ENCODE peak calls at places on chromosomes 12 and 14, in ten cellular contexts. One of them, this sample, is unnamed.

GRCh38 chr14:23492618-23493272 is 23.2 kb downstream of the NGDN start:
- DNase-seq in SJSA1: no peak
- DNase-seq in IMR-90: peak; percentile 13
- DNase-seq in GM23338: no peak
- DNase-seq in GM12865: no peak
- DNase-seq in tibial nerve: no peak
- DNase-seq in GM23248: peak; percentile 53
- DNase-seq in cardiac muscle cell: no peak
- DNase-seq in cardiac fibroblast: no peak
- DNase-seq in mucosa of descending colon: no peak
- DNase-seq in this sample: no peak

GRCh38 chr14:75660238-75660629 is 442 bp downstream of the ERG28 start:
- DNase-seq in mucosa of descending colon: no peak
- DNase-seq in IMR-90: no peak
- DNase-seq in GM23338: no peak
- DNase-seq in cardiac fibroblast: no peak
- DNase-seq in GM23248: peak; percentile 5
- DNase-seq in cardiac muscle cell: no peak
- DNase-seq in SJSA1: no peak
- DNase-seq in GM12865: no peak
- DNase-seq in tibial nerve: no peak
- DNase-seq in this sample: no peak

GRCh38 chr14:55977346-55977745 is 140.9 kb upstream of the PELI2 start:
- DNase-seq in mucosa of descending colon: no peak
- DNase-seq in SJSA1: no peak
- DNase-seq in cardiac muscle cell: no peak
- DNase-seq in tibial nerve: no peak
- DNase-seq in GM12865: no peak
- DNase-seq in cardiac fibroblast: peak; percentile 39
- DNase-seq in IMR-90: no peak
- DNase-seq in GM23248: no peak
- DNase-seq in GM23338: no peak
- DNase-seq in this sample: no peak

GRCh38 chr14:76125506-76125905 is 26.2 kb upstream of the GPATCH2L start:
- DNase-seq in SJSA1: no peak
- DNase-seq in tibial nerve: no peak
- DNase-seq in GM12865: no peak
- DNase-seq in GM23338: no peak
- DNase-seq in mucosa of descending colon: no peak
- DNase-seq in GM23248: no peak
- DNase-seq in IMR-90: no peak
- DNase-seq in cardiac muscle cell: no peak
- DNase-seq in cardiac fibroblast: no peak
- DNase-seq in this sample: no peak

GRCh38 chr12:61272441-61272840 is 987.8 kb upstream of the USP15 start:
- DNase-seq in cardiac fibroblast: no peak
- DNase-seq in tibial nerve: no peak
- DNase-seq in GM23248: no peak
- DNase-seq in GM12865: no peak
- DNase-seq in mucosa of descending colon: no peak
- DNase-seq in SJSA1: no peak
- DNase-seq in IMR-90: no peak
- DNase-seq in GM23338: no peak
- DNase-seq in cardiac muscle cell: no peak
- DNase-seq in this sample: no peak

GRCh38 chr12:46825526-46826414 is at the start of gene SLC38A4:
- DNase-seq in GM23248: peak; percentile 37
- DNase-seq in GM12865: no peak
- DNase-seq in cardiac muscle cell: peak; percentile 65
- DNase-seq in cardiac fibroblast: peak; percentile 53
- DNase-seq in IMR-90: peak; percentile 32
- DNase-seq in SJSA1: peak; percentile 88
- DNase-seq in tibial nerve: no peak
- DNase-seq in GM23338: peak; percentile 80
- DNase-seq in mucosa of descending colon: peak; percentile 60
- DNase-seq in this sample: no peak

GRCh38 chr14:36647827-36648753 is 13.6 kb upstream of the PAX9 start:
- DNase-seq in IMR-90: peak; percentile 30
- DNase-seq in SJSA1: peak; percentile 63
- DNase-seq in cardiac muscle cell: peak; percentile 77
- DNase-seq in GM23248: peak; percentile 76
- DNase-seq in mucosa of descending colon: peak; percentile 28
- DNase-seq in GM23338: peak; percentile 91
- DNase-seq in GM12865: no peak
- DNase-seq in tibial nerve: no peak
- DNase-seq in cardiac fibroblast: peak; percentile 12
- DNase-seq in this sample: no peak

GRCh38 chr12:27969011-27969900 is 3.3 kb downstream of the PTHLH start:
- DNase-seq in GM23248: peak; percentile 73
- DNase-seq in GM23338: peak; percentile 56
- DNase-seq in SJSA1: peak; percentile 50
- DNase-seq in tibial nerve: no peak
- DNase-seq in cardiac muscle cell: peak; percentile 55
- DNase-seq in cardiac fibroblast: peak; percentile 29
- DNase-seq in GM12865: no peak
- DNase-seq in mucosa of descending colon: no peak
- DNase-seq in IMR-90: peak; percentile 29
- DNase-seq in this sample: no peak

DNA sequence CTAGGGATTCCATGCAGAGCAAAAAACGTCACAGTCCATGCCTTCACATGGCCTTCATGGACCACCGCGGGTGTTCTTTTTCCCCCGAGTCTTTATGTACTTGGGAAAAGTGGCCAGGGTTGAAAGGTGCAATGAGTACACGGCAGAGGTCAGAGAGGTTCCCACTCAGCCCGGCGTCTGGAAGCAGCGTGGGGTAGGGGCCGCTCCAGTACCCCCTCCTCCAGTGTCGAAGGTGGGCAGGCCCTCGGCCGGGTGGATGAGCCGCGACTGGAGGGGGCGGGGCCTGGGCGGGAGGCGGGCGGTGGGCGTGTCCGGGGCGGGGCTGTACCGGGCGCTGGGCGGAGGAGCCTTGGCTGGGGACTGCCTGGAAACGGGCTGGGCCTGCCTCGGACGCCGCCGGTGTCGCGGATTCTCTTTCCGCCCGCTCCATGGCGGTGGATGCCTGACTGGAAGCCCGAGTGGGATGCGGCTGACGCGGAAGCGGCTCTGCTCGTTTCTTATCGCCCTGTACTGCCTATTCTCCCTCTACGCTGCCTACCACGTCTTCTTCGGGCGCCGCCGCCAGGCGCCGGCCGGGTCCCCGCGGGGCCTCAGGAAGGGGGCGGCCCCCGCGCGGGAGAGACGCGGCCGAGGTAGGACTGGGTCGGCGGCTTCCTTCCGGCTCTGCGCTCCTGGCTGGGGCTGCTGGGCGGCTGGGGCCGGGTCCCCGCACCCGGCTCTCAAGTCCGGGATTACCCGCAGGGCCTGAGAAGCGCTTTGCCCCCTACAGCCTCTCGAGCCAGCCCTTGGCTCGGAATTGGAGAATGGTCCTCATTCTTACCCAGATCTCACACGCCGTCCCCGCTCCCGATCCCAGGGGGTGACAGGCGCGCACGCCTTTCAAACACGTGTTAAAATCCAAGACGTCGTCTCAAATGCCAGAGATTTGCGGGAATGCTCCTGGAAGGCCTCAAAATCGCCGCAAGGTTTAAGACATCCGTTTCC is at the start of gene RXYLT1:
- DNase-seq in cardiac muscle cell: peak; percentile 88
- DNase-seq in SJSA1: peak; percentile 92
- DNase-seq in GM23338: peak; percentile 82
- DNase-seq in IMR-90: peak; percentile 67
- DNase-seq in GM23248: peak; percentile 92
- DNase-seq in mucosa of descending colon: peak; percentile 87
- DNase-seq in tibial nerve: peak; percentile 76
- DNase-seq in cardiac fibroblast: peak; percentile 84
- DNase-seq in GM12865: peak; percentile 89
- DNase-seq in this sample: peak; percentile 91
- H3K4me3 ChIP-seq in cardiac muscle cell: peak within 1 kb of the TSS; percentile 92
- H3K4me3 ChIP-seq in SJSA1: peak within 1 kb of the TSS; percentile 85
- H3K4me3 ChIP-seq in GM23338: peak within 1 kb of the TSS; percentile 75
- H3K4me3 ChIP-seq in IMR-90: peak within 1 kb of the TSS; percentile 91
- H3K4me3 ChIP-seq in GM23248: peak within 1 kb of the TSS; percentile 88
- H3K4me3 ChIP-seq in mucosa of descending colon: peak within 1 kb of the TSS; percentile 62
- H3K4me3 ChIP-seq in tibial nerve: peak within 1 kb of the TSS; percentile 58
- H3K4me3 ChIP-seq in cardiac fibroblast: peak within 1 kb of the TSS; percentile 80
- H3K4me3 ChIP-seq in GM12865: peak within 1 kb of the TSS; percentile 100
- H3K4me3 ChIP-seq in this sample: peak within 1 kb of the TSS; percentile 93

DNA sequence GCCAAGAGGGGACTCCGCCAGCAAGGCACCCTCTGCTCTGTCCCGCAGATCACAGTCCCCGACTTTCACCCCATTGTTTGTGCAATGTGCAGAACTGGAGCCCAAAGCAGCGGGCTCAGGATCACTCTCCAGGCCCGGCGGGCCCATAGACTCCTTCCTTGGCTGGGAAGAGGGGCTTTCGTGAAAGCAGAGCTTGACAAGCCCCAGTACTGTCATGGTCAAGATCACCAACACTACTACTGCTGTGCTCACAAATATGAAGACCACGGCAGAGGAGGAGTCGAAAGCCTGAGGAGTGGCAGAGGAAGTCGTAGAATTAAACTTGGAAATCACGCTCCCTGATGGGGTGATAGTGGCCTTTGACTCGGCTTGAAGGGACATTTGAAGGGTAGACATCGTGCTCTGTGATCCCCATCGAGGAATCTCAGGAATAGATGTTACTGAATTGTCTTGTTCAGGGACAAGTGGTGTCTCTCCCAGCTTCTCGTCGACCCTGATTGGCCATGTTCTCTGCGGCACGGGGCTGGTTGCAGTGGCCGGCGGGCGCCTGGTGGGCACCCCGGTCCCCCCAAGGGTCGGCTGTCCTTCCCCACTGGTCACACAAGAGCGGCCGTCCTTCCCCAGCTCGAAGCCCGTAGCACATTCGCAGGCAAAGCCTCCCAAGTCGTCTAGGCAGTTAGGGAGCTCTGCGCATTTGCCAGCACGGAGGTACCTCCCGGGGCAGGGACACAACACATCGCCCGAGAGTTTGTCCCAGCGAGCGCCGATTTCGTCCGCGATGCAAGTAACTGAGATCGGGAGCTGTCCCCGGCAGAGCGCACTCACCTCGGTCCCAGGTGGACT is 1.1 kb downstream of the CLEC14A start:
- DNase-seq in GM12865: no peak
- DNase-seq in GM23338: no peak
- DNase-seq in tibial nerve: no peak
- DNase-seq in mucosa of descending colon: peak; percentile 3
- DNase-seq in SJSA1: no peak
- DNase-seq in cardiac fibroblast: peak; percentile 30
- DNase-seq in IMR-90: no peak
- DNase-seq in cardiac muscle cell: peak; percentile 56
- DNase-seq in GM23248: peak; percentile 38
- DNase-seq in this sample: no peak
- H3K4me3 ChIP-seq in GM12865: no peak overlapping the region
- H3K4me3 ChIP-seq in GM23338: peak overlapping the region; percentile 71
- H3K4me3 ChIP-seq in tibial nerve: peak overlapping the region; percentile 31
- H3K4me3 ChIP-seq in mucosa of descending colon: no peak overlapping the region
- H3K4me3 ChIP-seq in SJSA1: no peak overlapping the region
- H3K4me3 ChIP-seq in cardiac fibroblast: peak overlapping the region; percentile 47
- H3K4me3 ChIP-seq in IMR-90: peak overlapping the region; percentile 31
- H3K4me3 ChIP-seq in cardiac muscle cell: peak overlapping the region; percentile 18
- H3K4me3 ChIP-seq in GM23248: peak overlapping the region; percentile 63
- H3K4me3 ChIP-seq in this sample: no peak overlapping the region

GRCh38 chr12:9750276-9751203 is 10.2 kb downstream of the CD69 start:
- DNase-seq in GM12865: peak; percentile 82
- DNase-seq in mucosa of descending colon: peak; percentile 59
- DNase-seq in GM23248: peak; percentile 73
- DNase-seq in cardiac muscle cell: peak; percentile 79
- DNase-seq in cardiac fibroblast: peak; percentile 76
- DNase-seq in tibial nerve: peak; percentile 75
- DNase-seq in IMR-90: peak; percentile 56
- DNase-seq in SJSA1: peak; percentile 62
- DNase-seq in GM23338: peak; percentile 89
- DNase-seq in this sample: peak; percentile 60
- H3K4me3 ChIP-seq in GM12865: no peak overlapping the region
- H3K4me3 ChIP-seq in mucosa of descending colon: no peak overlapping the region
- H3K4me3 ChIP-seq in GM23248: peak overlapping the region; percentile 47
- H3K4me3 ChIP-seq in cardiac muscle cell: no peak overlapping the region
- H3K4me3 ChIP-seq in cardiac fibroblast: no peak overlapping the region
- H3K4me3 ChIP-seq in tibial nerve: no peak overlapping the region
- H3K4me3 ChIP-seq in IMR-90: no peak overlapping the region
- H3K4me3 ChIP-seq in SJSA1: no peak overlapping the region
- H3K4me3 ChIP-seq in GM23338: peak overlapping the region; percentile 17
- H3K4me3 ChIP-seq in this sample: no peak overlapping the region

GRCh38 chr12:129069886-129070285 is 216.6 kb downstream of the GLT1D1 start:
- DNase-seq in cardiac fibroblast: no peak
- DNase-seq in tibial nerve: no peak
- DNase-seq in GM23248: no peak
- DNase-seq in mucosa of descending colon: no peak
- DNase-seq in cardiac muscle cell: no peak
- DNase-seq in GM23338: peak; percentile 65
- DNase-seq in SJSA1: no peak
- DNase-seq in GM12865: no peak
- DNase-seq in IMR-90: no peak
- DNase-seq in this sample: no peak

GRCh38 chr12:129074379-129074778 is 221.1 kb downstream of the GLT1D1 start:
- DNase-seq in GM23338: no peak
- DNase-seq in tibial nerve: no peak
- DNase-seq in cardiac fibroblast: no peak
- DNase-seq in SJSA1: no peak
- DNase-seq in GM12865: no peak
- DNase-seq in cardiac muscle cell: no peak
- DNase-seq in mucosa of descending colon: no peak
- DNase-seq in IMR-90: no peak
- DNase-seq in GM23248: no peak
- DNase-seq in this sample: no peak

GRCh38 chr12:129076466-129077325 is 223.4 kb downstream of the GLT1D1 start:
- DNase-seq in cardiac fibroblast: no peak
- DNase-seq in cardiac muscle cell: no peak
- DNase-seq in GM23338: no peak
- DNase-seq in GM23248: no peak
- DNase-seq in SJSA1: no peak
- DNase-seq in tibial nerve: no peak
- DNase-seq in IMR-90: no peak
- DNase-seq in mucosa of descending colon: no peak
- DNase-seq in GM12865: no peak
- DNase-seq in this sample: no peak

GRCh38 chr12:129075451-129076208 is 222.4 kb downstream of the GLT1D1 start:
- DNase-seq in mucosa of descending colon: no peak
- DNase-seq in GM12865: no peak
- DNase-seq in cardiac fibroblast: no peak
- DNase-seq in tibial nerve: no peak
- DNase-seq in cardiac muscle cell: no peak
- DNase-seq in IMR-90: no peak
- DNase-seq in GM23338: no peak
- DNase-seq in GM23248: no peak
- DNase-seq in SJSA1: no peak
- DNase-seq in this sample: no peak

DNA sequence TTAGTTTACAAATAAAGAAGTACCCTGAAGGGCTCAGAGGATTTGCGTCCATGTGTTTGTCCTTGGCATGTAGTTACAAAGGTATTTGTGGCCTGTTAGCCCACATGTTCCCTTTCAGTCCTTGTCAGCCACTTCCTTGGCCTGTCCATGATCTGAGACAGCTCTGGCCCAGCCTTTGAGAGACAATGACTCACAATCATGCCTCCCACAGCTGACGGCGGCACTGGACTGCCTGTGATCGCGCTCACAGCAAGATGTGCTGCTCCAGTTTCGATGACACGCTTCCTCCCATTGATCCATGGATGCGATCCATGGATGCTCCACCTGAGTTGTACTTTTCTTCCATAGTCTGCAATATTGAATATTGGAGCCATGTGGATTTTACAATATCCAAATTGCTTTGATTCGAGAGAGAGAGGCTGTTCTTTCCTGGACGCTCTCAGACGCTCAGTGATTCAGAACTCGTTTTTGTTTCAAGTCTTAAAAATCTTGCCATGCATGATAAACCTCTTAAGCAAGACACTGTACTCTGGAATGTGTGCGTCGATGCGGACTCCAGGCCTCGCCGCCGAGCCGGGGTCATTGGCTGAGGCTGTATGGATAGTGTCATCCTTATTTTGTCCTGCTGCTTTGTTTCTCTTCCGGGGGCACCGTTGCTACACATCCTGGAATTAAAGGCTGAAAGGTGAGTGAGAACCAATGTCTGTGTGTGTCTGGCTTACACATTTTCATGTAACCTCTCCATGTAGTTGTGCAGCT is 220.1 kb downstream of the GLT1D1 start:
- DNase-seq in mucosa of descending colon: no peak
- DNase-seq in cardiac fibroblast: no peak
- DNase-seq in GM23338: no peak
- DNase-seq in GM12865: no peak
- DNase-seq in GM23248: no peak
- DNase-seq in SJSA1: no peak
- DNase-seq in cardiac muscle cell: no peak
- DNase-seq in IMR-90: no peak
- DNase-seq in tibial nerve: no peak
- DNase-seq in this sample: no peak
- H3K4me3 ChIP-seq in mucosa of descending colon: no peak overlapping the region
- H3K4me3 ChIP-seq in cardiac fibroblast: no peak overlapping the region
- H3K4me3 ChIP-seq in GM23338: no peak overlapping the region
- H3K4me3 ChIP-seq in GM12865: no peak overlapping the region
- H3K4me3 ChIP-seq in GM23248: no peak overlapping the region
- H3K4me3 ChIP-seq in SJSA1: no peak overlapping the region
- H3K4me3 ChIP-seq in cardiac muscle cell: no peak overlapping the region
- H3K4me3 ChIP-seq in IMR-90: no peak overlapping the region
- H3K4me3 ChIP-seq in tibial nerve: no peak overlapping the region
- H3K4me3 ChIP-seq in this sample: no peak overlapping the region